ENCODE peak calls at places on chromosomes 2 and 18, in six cellular contexts. One of them, this sample, is unnamed.

GRCh38 chr18:54717673-54718435 is 110.4 kb upstream of the RAB27B start:
- DNase-seq in GM06990: peak
- DNase-seq in CD8-positive, alpha-beta T cell: peak
- DNase-seq in GM04504: no peak
- DNase-seq in K562: peak
- DNase-seq in GM12891: peak
- DNase-seq in this sample: no peak

GRCh38 chr2:68263632-68264031 is 11.3 kb upstream of the PPP3R1 start:
- DNase-seq in K562: no peak
- DNase-seq in CD8-positive, alpha-beta T cell: no peak
- DNase-seq in GM12891: no peak
- DNase-seq in GM04504: no peak
- DNase-seq in GM06990: no peak
- DNase-seq in this sample: no peak

GRCh38 chr2:205539603-205540002 is 142.7 kb upstream of the NRP2 start:
- DNase-seq in GM06990: no peak
- DNase-seq in GM04504: no peak
- DNase-seq in K562: no peak
- DNase-seq in CD8-positive, alpha-beta T cell: no peak
- DNase-seq in GM12891: no peak
- DNase-seq in this sample: no peak

GRCh38 chr2:171824086-171824485 is 70.0 kb downstream of the SLC25A12 start:
- DNase-seq in CD8-positive, alpha-beta T cell: no peak
- DNase-seq in K562: no peak
- DNase-seq in GM06990: no peak
- DNase-seq in GM12891: no peak
- DNase-seq in GM04504: peak
- DNase-seq in this sample: peak

GRCh38 chr2:27291865-27292264 is 9.6 kb downstream of the TRIM54 start:
- DNase-seq in CD8-positive, alpha-beta T cell: no peak
- DNase-seq in GM12891: no peak
- DNase-seq in GM06990: no peak
- DNase-seq in K562: peak
- DNase-seq in GM04504: no peak
- DNase-seq in this sample: peak

GRCh38 chr2:88636026-88636425 is 8.8 kb upstream of the EIF2AK3 start:
- DNase-seq in GM12891: no peak
- DNase-seq in K562: no peak
- DNase-seq in GM04504: no peak
- DNase-seq in GM06990: no peak
- DNase-seq in CD8-positive, alpha-beta T cell: no peak
- DNase-seq in this sample: no peak

GRCh38 chr2:174013310-174013751 is 48.2 kb upstream of the SP3 start:
- DNase-seq in CD8-positive, alpha-beta T cell: no peak
- DNase-seq in GM04504: no peak
- DNase-seq in GM06990: no peak
- DNase-seq in GM12891: no peak
- DNase-seq in K562: no peak
- DNase-seq in this sample: peak

GRCh38 chr2:24365051-24365450 is 4.7 kb upstream of the ITSN2 start:
- DNase-seq in GM12891: no peak
- DNase-seq in CD8-positive, alpha-beta T cell: no peak
- DNase-seq in K562: peak
- DNase-seq in GM04504: no peak
- DNase-seq in GM06990: peak
- DNase-seq in this sample: no peak

GRCh38 chr2:27296466-27296865 is 11.8 kb downstream of the UCN start:
- DNase-seq in GM06990: no peak
- DNase-seq in K562: no peak
- DNase-seq in GM12891: no peak
- DNase-seq in CD8-positive, alpha-beta T cell: no peak
- DNase-seq in GM04504: no peak
- DNase-seq in this sample: no peak

GRCh38 chr18:76823574-76823973 is 1.2 kb downstream of the ZNF236 start:
- DNase-seq in CD8-positive, alpha-beta T cell: no peak
- DNase-seq in GM06990: peak
- DNase-seq in K562: peak
- DNase-seq in GM04504: no peak
- DNase-seq in GM12891: no peak
- DNase-seq in this sample: peak

GRCh38 chr18:49811151-49811938 is 2.0 kb downstream of the ACAA2 start:
- DNase-seq in GM12891: no peak
- DNase-seq in CD8-positive, alpha-beta T cell: no peak
- DNase-seq in GM04504: no peak
- DNase-seq in K562: no peak
- DNase-seq in GM06990: no peak
- DNase-seq in this sample: no peak

GRCh38 chr2:173654146-173654895 is 299.6 kb downstream of the CDCA7 start:
- DNase-seq in CD8-positive, alpha-beta T cell: no peak
- DNase-seq in K562: no peak
- DNase-seq in GM06990: no peak
- DNase-seq in GM12891: no peak
- DNase-seq in GM04504: no peak
- DNase-seq in this sample: no peak

This sample was measured in trophoblast cell.